ENCODE peak calls at places on chromosomes 16 and 17, in eight cellular contexts. One of them, this sample, is unnamed.

GRCh38 chr16:985237-985636 is 3.7 kb downstream of the SOX8 start:
- DNase-seq in fibroblast of the aortic adventitia: no peak
- DNase-seq in HepG2: no peak
- DNase-seq in tibial nerve: no peak
- DNase-seq in pancreas: no peak
- DNase-seq in left ventricle myocardium inferior: no peak
- DNase-seq in dorsolateral prefrontal cortex: peak
- DNase-seq in left lung: no peak
- DNase-seq in this sample: no peak

GRCh38 chr17:28717578-28718316 is at the start of gene RAB34:
- DNase-seq in fibroblast of the aortic adventitia: peak
- DNase-seq in HepG2: no peak
- DNase-seq in tibial nerve: peak
- DNase-seq in pancreas: no peak
- DNase-seq in left ventricle myocardium inferior: peak
- DNase-seq in dorsolateral prefrontal cortex: no peak
- DNase-seq in left lung: peak
- DNase-seq in this sample: peak

GRCh38 chr17:17737938-17738894 is 57.0 kb downstream of the RAI1 start:
- DNase-seq in fibroblast of the aortic adventitia: no peak
- DNase-seq in HepG2: no peak
- DNase-seq in tibial nerve: no peak
- DNase-seq in pancreas: peak
- DNase-seq in left ventricle myocardium inferior: no peak
- DNase-seq in dorsolateral prefrontal cortex: no peak
- DNase-seq in left lung: no peak
- DNase-seq in this sample: no peak

GRCh38 chr17:77451271-77451893 is 310.6 kb downstream of the SEC14L1 start:
- DNase-seq in fibroblast of the aortic adventitia: peak
- DNase-seq in HepG2: peak
- DNase-seq in tibial nerve: peak
- DNase-seq in pancreas: peak
- DNase-seq in left ventricle myocardium inferior: peak
- DNase-seq in dorsolateral prefrontal cortex: peak
- DNase-seq in left lung: peak
- DNase-seq in this sample: peak

GRCh38 chr17:71032746-71033273 is 863.5 kb downstream of the KCNJ2 start:
- DNase-seq in fibroblast of the aortic adventitia: no peak
- DNase-seq in HepG2: no peak
- DNase-seq in tibial nerve: no peak
- DNase-seq in pancreas: no peak
- DNase-seq in left ventricle myocardium inferior: no peak
- DNase-seq in dorsolateral prefrontal cortex: no peak
- DNase-seq in left lung: no peak
- DNase-seq in this sample: no peak

GRCh38 chr17:61429274-61429673 is 22.9 kb upstream of the TBX4 start:
- DNase-seq in fibroblast of the aortic adventitia: no peak
- DNase-seq in HepG2: peak
- DNase-seq in tibial nerve: no peak
- DNase-seq in pancreas: no peak
- DNase-seq in left ventricle myocardium inferior: no peak
- DNase-seq in dorsolateral prefrontal cortex: no peak
- DNase-seq in left lung: no peak
- DNase-seq in this sample: no peak

GRCh38 chr17:45149037-45149668 is 878 bp downstream of the HEXIM1 start:
- DNase-seq in fibroblast of the aortic adventitia: peak
- DNase-seq in HepG2: peak
- DNase-seq in tibial nerve: peak
- DNase-seq in pancreas: peak
- DNase-seq in left ventricle myocardium inferior: peak
- DNase-seq in dorsolateral prefrontal cortex: peak
- DNase-seq in left lung: peak
- DNase-seq in this sample: peak

GRCh38 chr17:77825621-77826020 is 132.9 kb upstream of the TNRC6C start:
- DNase-seq in fibroblast of the aortic adventitia: no peak
- DNase-seq in HepG2: peak
- DNase-seq in tibial nerve: no peak
- DNase-seq in pancreas: no peak
- DNase-seq in left ventricle myocardium inferior: no peak
- DNase-seq in dorsolateral prefrontal cortex: no peak
- DNase-seq in left lung: no peak
- DNase-seq in this sample: no peak

GRCh38 chr17:17824119-17824779 is 12.5 kb downstream of the SREBF1 start:
- DNase-seq in fibroblast of the aortic adventitia: no peak
- DNase-seq in HepG2: no peak
- DNase-seq in tibial nerve: no peak
- DNase-seq in pancreas: no peak
- DNase-seq in left ventricle myocardium inferior: no peak
- DNase-seq in dorsolateral prefrontal cortex: no peak
- DNase-seq in left lung: no peak
- DNase-seq in this sample: no peak

GRCh38 chr17:83119987-83120864 is 40.8 kb downstream of the METRNL start:
- DNase-seq in fibroblast of the aortic adventitia: no peak
- DNase-seq in HepG2: no peak
- DNase-seq in tibial nerve: no peak
- DNase-seq in pancreas: no peak
- DNase-seq in left ventricle myocardium inferior: peak
- DNase-seq in dorsolateral prefrontal cortex: no peak
- DNase-seq in left lung: peak
- DNase-seq in this sample: no peak

GRCh38 chr16:50438041-50438437 is 69.3 kb upstream of the BRD7 start:
- DNase-seq in fibroblast of the aortic adventitia: no peak
- DNase-seq in HepG2: peak
- DNase-seq in tibial nerve: no peak
- DNase-seq in pancreas: no peak
- DNase-seq in left ventricle myocardium inferior: no peak
- DNase-seq in dorsolateral prefrontal cortex: no peak
- DNase-seq in left lung: no peak
- DNase-seq in this sample: no peak

GRCh38 chr17:55285340-55286301 is 20.9 kb downstream of the HLF start:
- DNase-seq in fibroblast of the aortic adventitia: peak
- DNase-seq in HepG2: peak
- DNase-seq in tibial nerve: peak
- DNase-seq in pancreas: peak
- DNase-seq in left ventricle myocardium inferior: peak
- DNase-seq in dorsolateral prefrontal cortex: peak
- DNase-seq in left lung: peak
- DNase-seq in this sample: peak

GRCh38 chr17:71392715-71393567 is 727.9 kb upstream of the SOX9 start:
- DNase-seq in fibroblast of the aortic adventitia: peak
- DNase-seq in HepG2: no peak
- DNase-seq in tibial nerve: no peak
- DNase-seq in pancreas: no peak
- DNase-seq in left ventricle myocardium inferior: no peak
- DNase-seq in dorsolateral prefrontal cortex: no peak
- DNase-seq in left lung: no peak
- DNase-seq in this sample: peak

GRCh38 chr17:2068589-2069051 is 13.7 kb downstream of the HIC1 start:
- DNase-seq in fibroblast of the aortic adventitia: no peak
- DNase-seq in HepG2: no peak
- DNase-seq in tibial nerve: no peak
- DNase-seq in pancreas: no peak
- DNase-seq in left ventricle myocardium inferior: no peak
- DNase-seq in dorsolateral prefrontal cortex: no peak
- DNase-seq in left lung: no peak
- DNase-seq in this sample: peak

GRCh38 chr17:82929011-82929622 is 89.3 kb upstream of the ZNF750 start:
- DNase-seq in fibroblast of the aortic adventitia: no peak
- DNase-seq in HepG2: no peak
- DNase-seq in tibial nerve: peak
- DNase-seq in pancreas: no peak
- DNase-seq in left ventricle myocardium inferior: peak
- DNase-seq in dorsolateral prefrontal cortex: no peak
- DNase-seq in left lung: peak
- DNase-seq in this sample: no peak

GRCh38 chr17:59311051-59311468 is 20.4 kb upstream of the YPEL2 start:
- DNase-seq in fibroblast of the aortic adventitia: peak
- DNase-seq in HepG2: peak
- DNase-seq in tibial nerve: no peak
- DNase-seq in pancreas: peak
- DNase-seq in left ventricle myocardium inferior: no peak
- DNase-seq in dorsolateral prefrontal cortex: no peak
- DNase-seq in left lung: no peak
- DNase-seq in this sample: peak

GRCh38 chr17:16942141-16943031 is 29.5 kb downstream of the TNFRSF13B start:
- DNase-seq in fibroblast of the aortic adventitia: peak
- DNase-seq in HepG2: peak
- DNase-seq in tibial nerve: no peak
- DNase-seq in pancreas: no peak
- DNase-seq in left ventricle myocardium inferior: no peak
- DNase-seq in dorsolateral prefrontal cortex: peak
- DNase-seq in left lung: no peak
- DNase-seq in this sample: no peak

GRCh38 chr16:81604960-81605383 is 160.4 kb downstream of the CMIP start:
- DNase-seq in fibroblast of the aortic adventitia: peak
- DNase-seq in HepG2: no peak
- DNase-seq in tibial nerve: no peak
- DNase-seq in pancreas: no peak
- DNase-seq in left ventricle myocardium inferior: no peak
- DNase-seq in dorsolateral prefrontal cortex: no peak
- DNase-seq in left lung: no peak
- DNase-seq in this sample: peak

GRCh38 chr17:83064732-83065659 is 14.4 kb upstream of the METRNL start:
- DNase-seq in fibroblast of the aortic adventitia: no peak
- DNase-seq in HepG2: no peak
- DNase-seq in tibial nerve: peak
- DNase-seq in pancreas: peak
- DNase-seq in left ventricle myocardium inferior: peak
- DNase-seq in dorsolateral prefrontal cortex: no peak
- DNase-seq in left lung: peak
- DNase-seq in this sample: no peak

GRCh38 chr17:9110501-9110900 is 89.2 kb downstream of the NTN1 start:
- DNase-seq in fibroblast of the aortic adventitia: no peak
- DNase-seq in HepG2: no peak
- DNase-seq in tibial nerve: no peak
- DNase-seq in pancreas: no peak
- DNase-seq in left ventricle myocardium inferior: no peak
- DNase-seq in dorsolateral prefrontal cortex: no peak
- DNase-seq in left lung: no peak
- DNase-seq in this sample: no peak

GRCh38 chr17:40176409-40177110 is 710 bp upstream of the RAPGEFL1 start:
- DNase-seq in fibroblast of the aortic adventitia: no peak
- DNase-seq in HepG2: no peak
- DNase-seq in tibial nerve: no peak
- DNase-seq in pancreas: no peak
- DNase-seq in left ventricle myocardium inferior: no peak
- DNase-seq in dorsolateral prefrontal cortex: no peak
- DNase-seq in left lung: peak
- DNase-seq in this sample: no peak

GRCh38 chr16:70604407-70605283 is 41.7 kb upstream of the IL34 start:
- DNase-seq in fibroblast of the aortic adventitia: no peak
- DNase-seq in HepG2: no peak
- DNase-seq in tibial nerve: no peak
- DNase-seq in pancreas: no peak
- DNase-seq in left ventricle myocardium inferior: no peak
- DNase-seq in dorsolateral prefrontal cortex: no peak
- DNase-seq in left lung: no peak
- DNase-seq in this sample: no peak

GRCh38 chr17:65463242-65463641 is 98.2 kb downstream of the AXIN2 start:
- DNase-seq in fibroblast of the aortic adventitia: peak
- DNase-seq in HepG2: no peak
- DNase-seq in tibial nerve: no peak
- DNase-seq in pancreas: no peak
- DNase-seq in left ventricle myocardium inferior: peak
- DNase-seq in dorsolateral prefrontal cortex: no peak
- DNase-seq in left lung: peak
- DNase-seq in this sample: peak

DNA sequence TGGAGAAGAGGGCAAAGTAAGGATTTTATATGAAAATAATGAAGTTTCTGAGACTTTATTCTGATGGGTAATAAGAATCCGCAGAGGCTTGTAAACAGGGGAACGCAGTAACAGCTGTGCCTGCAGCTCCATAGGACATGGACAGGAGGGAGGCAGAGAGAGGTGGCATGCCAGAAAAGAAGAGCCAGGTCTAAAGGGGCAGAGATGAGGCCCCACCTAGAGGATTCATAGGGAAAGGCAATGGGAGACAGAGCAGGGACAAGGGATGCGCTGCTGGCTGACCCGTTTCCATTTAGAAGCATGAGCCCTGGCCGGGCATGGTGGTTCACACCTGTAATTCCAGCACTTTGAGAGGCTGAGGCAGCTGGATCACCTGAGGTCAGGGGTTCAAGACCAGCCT is 340.3 kb upstream of the CDH5 start:
- DNase-seq in fibroblast of the aortic adventitia: no peak
- DNase-seq in HepG2: no peak
- DNase-seq in tibial nerve: no peak
- DNase-seq in pancreas: no peak
- DNase-seq in left ventricle myocardium inferior: no peak
- DNase-seq in dorsolateral prefrontal cortex: no peak
- DNase-seq in left lung: no peak
- DNase-seq in this sample: peak
- TF ChIP-seq CTCF in fibroblast of the aortic adventitia: peak
- TF ChIP-seq CTCF in HepG2: peak
- TF ChIP-seq CTCF in tibial nerve: no peak
- TF ChIP-seq CTCF in pancreas: no peak
- TF ChIP-seq CTCF in left ventricle myocardium inferior: peak
- TF ChIP-seq CTCF in dorsolateral prefrontal cortex: no peak
- TF ChIP-seq CTCF in left lung: no peak
- TF ChIP-seq CTCF in this sample: peak

DNA sequence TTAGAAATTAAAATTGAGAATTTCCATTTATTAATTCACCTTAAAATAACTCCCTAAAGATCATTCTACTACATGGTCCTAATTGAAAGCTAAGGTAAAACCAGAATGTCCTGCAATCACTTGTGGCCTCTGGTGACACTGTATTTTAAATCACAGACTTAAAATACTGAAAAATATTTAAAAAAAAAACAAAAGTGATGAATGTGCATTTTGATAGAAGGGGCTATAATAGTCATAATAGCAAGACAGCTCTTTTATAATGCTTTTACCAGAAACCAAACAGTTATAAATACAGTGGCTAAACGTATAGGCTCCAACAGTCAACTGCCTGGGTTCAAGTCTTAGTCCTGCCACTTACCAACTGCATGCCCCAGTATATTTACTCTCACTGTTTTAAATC is 21.2 kb downstream of the PHLPP2 start:
- DNase-seq in fibroblast of the aortic adventitia: no peak
- DNase-seq in HepG2: no peak
- DNase-seq in tibial nerve: no peak
- DNase-seq in pancreas: no peak
- DNase-seq in left ventricle myocardium inferior: no peak
- DNase-seq in dorsolateral prefrontal cortex: no peak
- DNase-seq in left lung: no peak
- DNase-seq in this sample: no peak
- H3K4me3 ChIP-seq in fibroblast of the aortic adventitia: no peak
- H3K4me3 ChIP-seq in HepG2: no peak
- H3K4me3 ChIP-seq in tibial nerve: no peak
- H3K4me3 ChIP-seq in pancreas: no peak
- H3K4me3 ChIP-seq in left ventricle myocardium inferior: no peak
- H3K4me3 ChIP-seq in dorsolateral prefrontal cortex: no peak
- H3K4me3 ChIP-seq in left lung: no peak
- H3K4me3 ChIP-seq in this sample: no peak

GRCh38 chr17:58254803-58255202 is 16.4 kb downstream of the LPO start:
- DNase-seq in fibroblast of the aortic adventitia: no peak
- DNase-seq in HepG2: no peak
- DNase-seq in tibial nerve: no peak
- DNase-seq in pancreas: no peak
- DNase-seq in left ventricle myocardium inferior: no peak
- DNase-seq in dorsolateral prefrontal cortex: no peak
- DNase-seq in left lung: no peak
- DNase-seq in this sample: no peak
- TF ChIP-seq CTCF in fibroblast of the aortic adventitia: no peak
- TF ChIP-seq CTCF in HepG2: peak
- TF ChIP-seq CTCF in tibial nerve: no peak
- TF ChIP-seq CTCF in pancreas: no peak
- TF ChIP-seq CTCF in left ventricle myocardium inferior: no peak
- TF ChIP-seq CTCF in dorsolateral prefrontal cortex: no peak
- TF ChIP-seq CTCF in left lung: no peak
- TF ChIP-seq CTCF in this sample: no peak

GRCh38 chr17:21146362-21147021 is 19.7 kb downstream of the DHRS7B start:
- DNase-seq in fibroblast of the aortic adventitia: no peak
- DNase-seq in HepG2: no peak
- DNase-seq in tibial nerve: no peak
- DNase-seq in pancreas: no peak
- DNase-seq in left ventricle myocardium inferior: no peak
- DNase-seq in dorsolateral prefrontal cortex: no peak
- DNase-seq in left lung: no peak
- DNase-seq in this sample: no peak
- H3K4me3 ChIP-seq in fibroblast of the aortic adventitia: no peak
- H3K4me3 ChIP-seq in HepG2: no peak
- H3K4me3 ChIP-seq in tibial nerve: no peak
- H3K4me3 ChIP-seq in pancreas: no peak
- H3K4me3 ChIP-seq in left ventricle myocardium inferior: no peak
- H3K4me3 ChIP-seq in dorsolateral prefrontal cortex: no peak
- H3K4me3 ChIP-seq in left lung: no peak
- H3K4me3 ChIP-seq in this sample: no peak